ENCODE peak calls at places on chromosomes 5 and 9, in ten cellular contexts. D, K, B, G, Q, Z, V, F, Y and J are unnamed samples.

GRCh38 chr5:83076742-83077661 is at the start of the genes TMEM167A and XRCC4:
- DNase-seq in D (peak), K (peak), B (peak), G (peak), Q (peak), Z (peak), V (peak), F (peak), Y (peak), J (peak)

GRCh38 chr9:110278080-110278707 is 21.9 kb upstream of the TXN start:
- DNase-seq in D (no peak), K (peak), B (no peak), G (peak), Q (no peak), Z (no peak), V (no peak), F (no peak), Y (no peak), J (no peak)

GRCh38 chr5:174147551-174147950 is 102.0 kb downstream of the NSG2 start:
- DNase-seq in D (no peak), K (no peak), B (no peak), G (no peak), Q (no peak), Z (no peak), V (no peak), F (no peak), Y (no peak), J (no peak)

GRCh38 chr9:104286792-104287191 is 192.7 kb downstream of the SMC2 start:
- DNase-seq in D (no peak), K (no peak), B (no peak), G (no peak), Q (peak), Z (peak), V (no peak), F (no peak), Y (no peak), J (no peak)

GRCh38 chr9:127366594-127366993 is 30.4 kb upstream of the SLC2A8 start:
- DNase-seq in D (no peak), K (no peak), B (no peak), G (no peak), Q (no peak), Z (no peak), V (no peak), F (no peak), Y (no peak), J (no peak)

GRCh38 chr5:34866989-34867471 is 28.1 kb downstream of the TTC23L start:
- DNase-seq in D (no peak), K (no peak), B (peak), G (no peak), Q (no peak), Z (no peak), V (no peak), F (no peak), Y (no peak), J (no peak)

GRCh38 chr9:12972608-12973589 is 198.1 kb downstream of the LURAP1L start:
- DNase-seq in D (no peak), K (peak), B (no peak), G (no peak), Q (peak), Z (no peak), V (peak), F (no peak), Y (no peak), J (no peak)

GRCh38 chr5:152631217-152631616 is 226.1 kb upstream of the NMUR2 start:
- DNase-seq in D (no peak), K (no peak), B (no peak), G (no peak), Q (no peak), Z (peak), V (no peak), F (no peak), Y (no peak), J (no peak)

GRCh38 chr5:168666356-168666755 is 87.2 kb upstream of the PANK3 start:
- DNase-seq in D (no peak), K (no peak), B (no peak), G (no peak), Q (no peak), Z (no peak), V (no peak), F (no peak), Y (no peak), J (no peak)

GRCh38 chr5:180315762-180316212 is 23.9 kb upstream of the MAPK9 start:
- DNase-seq in D (no peak), K (peak), B (peak), G (peak), Q (no peak), Z (peak), V (peak), F (no peak), Y (peak), J (peak)

GRCh38 chr5:64144429-64145215 is 21.0 kb upstream of the RNF180 start:
- DNase-seq in D (no peak), K (no peak), B (no peak), G (peak), Q (no peak), Z (no peak), V (no peak), F (no peak), Y (no peak), J (no peak)

GRCh38 chr5:57499262-57500050 is 16.8 kb upstream of the ACTBL2 start:
- DNase-seq in D (peak), K (peak), B (peak), G (peak), Q (peak), Z (peak), V (no peak), F (peak), Y (no peak), J (no peak)

GRCh38 chr5:170523830-170524229 is 20.0 kb downstream of the KCNIP1 start:
- DNase-seq in D (no peak), K (no peak), B (no peak), G (no peak), Q (no peak), Z (no peak), V (no peak), F (no peak), Y (no peak), J (no peak)

GRCh38 chr5:72647806-72648205 is 140.6 kb upstream of the ZNF366 start:
- DNase-seq in D (no peak), K (no peak), B (no peak), G (no peak), Q (peak), Z (no peak), V (no peak), F (no peak), Y (no peak), J (no peak)

GRCh38 chr5:60184599-60184998 is 291.1 kb upstream of the PDE4D start:
- DNase-seq in D (peak), K (no peak), B (peak), G (peak), Q (no peak), Z (no peak), V (no peak), F (no peak), Y (no peak), J (no peak)

GRCh38 chr5:37722236-37723146 is 117.3 kb downstream of the GDNF start:
- DNase-seq in D (peak), K (no peak), B (peak), G (peak), Q (no peak), Z (peak), V (no peak), F (peak), Y (no peak), J (no peak)

GRCh38 chr5:102691434-102691833 is 63.7 kb upstream of the PAM start:
- DNase-seq in D (no peak), K (no peak), B (no peak), G (peak), Q (no peak), Z (no peak), V (no peak), F (no peak), Y (no peak), J (no peak)

GRCh38 chr9:19255821-19256220 is 25.3 kb downstream of the DENND4C start:
- DNase-seq in D (no peak), K (no peak), B (no peak), G (no peak), Q (no peak), Z (no peak), V (no peak), F (no peak), Y (no peak), J (no peak)

GRCh38 chr5:148875205-148875875 is 48.9 kb downstream of the ADRB2 start:
- DNase-seq in D (no peak), K (no peak), B (no peak), G (peak), Q (no peak), Z (no peak), V (no peak), F (no peak), Y (no peak), J (no peak)

GRCh38 chr9:87445646-87446045 is 52.0 kb upstream of the DAPK1 start:
- DNase-seq in D (no peak), K (peak), B (peak), G (no peak), Q (no peak), Z (peak), V (peak), F (peak), Y (peak), J (no peak)